ENCODE peak calls at places on chromosomes 6 and 20, in four cellular contexts. Q is WTC11, V is K562, E is HepG2. K is an unnamed sample.

GRCh38 chr6:111353914-111354464 is 129.0 kb downstream of the REV3L start:
- DNase-seq in Q (no peak), V (no peak), E (peak), K (no peak)

GRCh38 chr6:168131464-168132415 is 52.7 kb upstream of the FRMD1 start:
- DNase-seq in Q (peak), V (no peak), E (no peak), K (no peak)

GRCh38 chr20:38198238-38198861 is 33.3 kb upstream of the TGM2 start:
- DNase-seq in Q (no peak), V (peak), E (no peak), K (no peak)

GRCh38 chr6:34288581-34288980 is 39.8 kb upstream of the SMIM29 start:
- DNase-seq in Q (no peak), V (no peak), E (no peak), K (peak)

GRCh38 chr6:90217621-90218496 is 78.8 kb downstream of the BACH2 start:
- DNase-seq in Q (no peak), V (no peak), E (peak), K (no peak)

GRCh38 chr6:83853178-83853967 is at the start of gene RIPPLY2:
- DNase-seq in Q (peak), V (no peak), E (no peak), K (no peak)

GRCh38 chr6:46490425-46491200 is 636 bp downstream of the RCAN2 start:
- DNase-seq in Q (peak), V (no peak), E (no peak), K (no peak)

GRCh38 chr6:14038636-14039035 is 78.9 kb upstream of the CD83 start:
- DNase-seq in Q (no peak), V (peak), E (no peak), K (no peak)

GRCh38 chr6:128400875-128401274 is 119.5 kb downstream of the PTPRK start:
- DNase-seq in Q (no peak), V (no peak), E (no peak), K (no peak)

GRCh38 chr20:25859649-25860530 is 163.2 kb upstream of the ZNF337 start:
- DNase-seq in Q (peak), V (peak), E (peak), K (no peak)

GRCh38 chr20:50256577-50256976 is 65.9 kb downstream of the CEBPB start:
- DNase-seq in Q (no peak), V (no peak), E (no peak), K (no peak)

GRCh38 chr6:73867411-73867810 is 171.4 kb downstream of the CD109 start:
- DNase-seq in Q (no peak), V (no peak), E (no peak), K (no peak)

GRCh38 chr6:56719310-56719709 is 76.6 kb upstream of the DST start:
- DNase-seq in Q (no peak), V (no peak), E (peak), K (no peak)

GRCh38 chr6:32432050-32432450 is 7.6 kb upstream of the HLA-DRA start:
- DNase-seq in Q (no peak), V (peak), E (peak), K (no peak)

GRCh38 chr6:105226598-105227291 is 46.9 kb upstream of the POPDC3 start:
- DNase-seq in Q (no peak), V (no peak), E (no peak), K (no peak)

GRCh38 chr20:63969851-63970713 is at the start of gene ZNF512B:
- DNase-seq in Q (peak), V (peak), E (peak), K (no peak)

GRCh38 chr6:136217002-136217401 is 33.1 kb downstream of the MTFR2 start:
- DNase-seq in Q (no peak), V (no peak), E (no peak), K (no peak)

GRCh38 chr6:53792016-53792415 is 2.8 kb upstream of the LRRC1 start:
- DNase-seq in Q (no peak), V (no peak), E (no peak), K (no peak)

GRCh38 chr20:40686434-40686882 is 2.6 kb downstream of the MAFB start:
- DNase-seq in Q (no peak), V (no peak), E (no peak), K (no peak)

GRCh38 chr6:45514454-45514853 is 136.7 kb upstream of the SUPT3H start:
- DNase-seq in Q (no peak), V (peak), E (no peak), K (no peak)

GRCh38 chr20:40727960-40728359 is 38.9 kb upstream of the MAFB start:
- DNase-seq in Q (no peak), V (no peak), E (no peak), K (no peak)

GRCh38 chr6:37204014-37204751 is 34.2 kb downstream of the PIM1 start:
- DNase-seq in Q (no peak), V (peak), E (peak), K (no peak)

GRCh38 chr6:145898376-145898775 is 65.8 kb downstream of the SHPRH start:
- DNase-seq in Q (no peak), V (no peak), E (no peak), K (no peak)

GRCh38 chr6:159404296-159404695 is 235.1 kb downstream of the FNDC1 start:
- DNase-seq in Q (no peak), V (no peak), E (no peak), K (no peak)

GRCh38 chr6:110410534-110410933 is 4.8 kb downstream of the DDO start:
- DNase-seq in Q (no peak), V (no peak), E (no peak), K (no peak)

GRCh38 chr20:19211661-19212523 is 550 bp upstream of the SLC24A3 start:
- DNase-seq in Q (peak), V (no peak), E (no peak), K (no peak)

GRCh38 chr6:14408491-14408890 is 290.9 kb downstream of the CD83 start:
- DNase-seq in Q (no peak), V (no peak), E (no peak), K (no peak)

GRCh38 chr6:38567436-38567835 is 72.3 kb downstream of the BTBD9 start:
- DNase-seq in Q (no peak), V (peak), E (no peak), K (no peak)

GRCh38 chr6:53500095-53500494 is 44.8 kb downstream of the GCLC start:
- DNase-seq in Q (no peak), V (no peak), E (no peak), K (no peak)

GRCh38 chr20:8066662-8067061 is 47.1 kb upstream of the TMX4 start:
- DNase-seq in Q (no peak), V (no peak), E (no peak), K (no peak)

GRCh38 chr20:25042531-25043498 is 15.1 kb downstream of the ACSS1 start:
- DNase-seq in Q (no peak), V (no peak), E (no peak), K (peak)

GRCh38 chr6:125307150-125307838 is 5.5 kb upstream of the HDDC2 start:
- DNase-seq in Q (no peak), V (peak), E (peak), K (no peak)

DNA sequence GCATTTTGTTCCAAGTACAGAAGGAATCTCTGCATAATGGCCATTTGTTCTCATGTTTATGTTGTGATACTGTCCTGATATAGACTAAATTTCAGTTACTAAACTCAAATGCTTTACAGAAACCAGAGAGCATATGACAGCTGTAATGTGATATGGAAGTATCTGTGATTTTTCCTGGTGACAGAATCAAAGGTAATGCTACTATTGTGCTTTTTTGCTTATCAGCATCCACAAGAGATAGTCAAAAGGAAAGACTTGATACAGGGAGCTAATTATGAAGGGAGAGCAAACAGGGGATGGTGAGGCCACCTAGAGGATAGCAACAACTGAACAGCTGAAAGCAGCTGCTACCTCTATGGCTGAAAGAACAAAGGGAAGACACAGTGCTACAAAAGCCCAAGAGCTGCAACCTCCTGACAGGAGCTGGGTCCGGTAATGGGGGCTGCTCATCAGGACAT is 181.4 kb downstream of the PHF3 start:
- DNase-seq in Q (no peak), V (no peak), E (peak), K (no peak)
- TF ChIP-seq CREM in Q (no peak), V (no peak), E (no peak), K (no peak)

GRCh38 chr6:10351678-10352220 is 63.1 kb downstream of the TFAP2A start:
- DNase-seq in Q (no peak), V (no peak), E (no peak), K (no peak)
- TF ChIP-seq CREM in Q (no peak), V (no peak), E (no peak), K (no peak)

DNA sequence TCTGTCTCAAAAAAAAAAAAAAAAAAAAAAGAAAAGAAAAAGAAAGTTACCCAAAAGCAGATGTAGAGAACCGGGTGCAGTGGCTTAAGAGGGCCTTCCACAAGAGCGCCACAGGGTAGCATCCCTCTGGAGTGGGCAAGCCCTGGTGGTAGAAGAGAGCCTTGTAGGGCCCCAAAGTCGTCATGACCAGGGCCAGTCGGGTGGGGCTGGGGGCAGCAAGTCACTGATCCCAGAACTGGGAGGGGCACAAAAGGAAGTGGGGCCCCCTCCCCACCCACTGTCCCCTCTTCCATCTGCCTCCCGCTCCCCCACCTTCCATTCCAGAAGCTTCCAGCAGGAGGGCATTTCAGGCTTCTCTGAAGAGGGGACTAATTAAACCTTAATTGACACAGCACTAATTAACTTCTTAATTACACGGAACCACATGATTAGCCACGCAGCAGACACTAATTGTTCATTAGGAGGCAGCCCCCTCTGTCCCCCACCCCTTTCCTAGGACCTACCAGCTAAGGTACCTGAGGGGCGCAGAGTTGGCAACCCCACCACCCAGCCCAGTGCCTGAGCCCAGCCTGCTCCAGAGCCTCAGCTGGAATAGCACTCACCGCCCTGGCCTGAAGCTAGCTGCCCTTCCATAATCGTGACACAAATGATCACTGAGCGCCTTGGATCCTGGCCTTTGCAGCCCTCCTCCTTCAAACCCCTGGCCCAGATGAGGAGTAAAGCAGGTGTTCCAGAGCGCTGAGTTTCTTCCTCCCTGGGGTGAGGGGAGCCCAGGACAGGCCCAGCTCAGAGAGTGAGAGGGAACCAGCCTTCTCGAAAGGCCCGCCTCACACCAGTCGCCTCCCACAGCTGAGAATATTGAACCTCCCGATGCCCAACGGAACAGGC is 34.8 kb downstream of the MDFI start:
- DNase-seq in Q (no peak), V (no peak), E (no peak), K (no peak)
- TF ChIP-seq CREM in Q (no peak), V (no peak), E (no peak), K (no peak)

DNA sequence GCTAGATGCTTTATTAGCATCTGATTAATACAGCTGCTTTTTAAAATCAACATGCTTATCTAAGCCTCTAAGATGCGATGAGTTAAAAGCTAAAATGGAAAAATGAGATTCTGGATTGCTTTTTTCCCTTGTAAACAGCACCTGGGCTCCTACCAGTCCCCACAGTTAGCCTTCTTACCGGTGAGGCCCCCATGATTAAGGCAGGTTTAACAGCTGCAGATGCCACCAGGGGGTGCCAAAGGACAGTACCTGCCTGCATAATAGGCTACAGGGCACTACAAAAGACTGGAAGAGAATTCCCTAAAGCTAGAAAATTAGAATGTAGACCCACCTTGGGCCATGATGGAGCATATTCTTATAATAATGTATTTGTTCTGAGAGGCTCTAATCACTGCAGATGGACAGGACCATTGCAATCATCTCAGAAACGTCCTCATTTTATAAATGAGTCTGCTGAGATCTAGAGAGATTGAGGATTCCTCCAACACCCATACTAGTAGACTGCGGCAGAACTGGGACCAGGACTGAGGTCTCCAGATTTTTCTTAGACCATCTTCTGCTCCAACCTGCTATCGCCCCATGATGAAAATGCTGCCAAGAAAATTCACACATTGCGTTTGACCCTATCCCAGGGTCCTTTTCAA is 148.7 kb downstream of the RPS12 start:
- DNase-seq in Q (peak), V (peak), E (peak), K (no peak)
- TF ChIP-seq CREM in Q (no peak), V (no peak), E (no peak), K (no peak)

DNA sequence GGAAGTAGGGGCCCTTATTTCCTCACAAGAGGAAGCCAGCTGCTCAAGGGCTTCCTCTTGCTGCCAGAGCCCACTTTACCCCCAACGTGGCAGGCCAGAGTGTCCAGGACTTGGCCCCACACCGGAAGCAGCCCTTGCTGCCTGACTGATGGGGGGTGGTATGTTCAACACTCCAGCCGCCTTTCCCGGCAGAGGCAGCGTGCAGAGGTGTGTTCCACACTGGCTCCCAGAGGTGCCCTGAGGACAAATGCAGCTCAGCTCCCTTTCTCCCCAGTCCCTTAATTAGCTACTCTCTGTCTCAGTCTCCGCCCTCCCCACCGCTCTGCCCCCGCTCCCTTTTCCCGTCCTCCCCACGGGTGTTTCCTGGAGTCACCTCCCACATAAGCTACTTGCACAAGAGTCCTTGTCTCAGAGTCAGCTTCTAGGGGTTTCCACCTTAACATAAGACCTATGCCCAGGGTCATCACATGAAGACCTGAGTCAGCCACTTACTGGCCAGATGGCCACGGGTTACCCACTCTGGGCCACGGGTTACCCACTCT is 61.7 kb upstream of the SHLD1 start:
- DNase-seq in Q (no peak), V (no peak), E (no peak), K (no peak)
- TF ChIP-seq CREM in Q (no peak), V (no peak), E (no peak), K (no peak)

DNA sequence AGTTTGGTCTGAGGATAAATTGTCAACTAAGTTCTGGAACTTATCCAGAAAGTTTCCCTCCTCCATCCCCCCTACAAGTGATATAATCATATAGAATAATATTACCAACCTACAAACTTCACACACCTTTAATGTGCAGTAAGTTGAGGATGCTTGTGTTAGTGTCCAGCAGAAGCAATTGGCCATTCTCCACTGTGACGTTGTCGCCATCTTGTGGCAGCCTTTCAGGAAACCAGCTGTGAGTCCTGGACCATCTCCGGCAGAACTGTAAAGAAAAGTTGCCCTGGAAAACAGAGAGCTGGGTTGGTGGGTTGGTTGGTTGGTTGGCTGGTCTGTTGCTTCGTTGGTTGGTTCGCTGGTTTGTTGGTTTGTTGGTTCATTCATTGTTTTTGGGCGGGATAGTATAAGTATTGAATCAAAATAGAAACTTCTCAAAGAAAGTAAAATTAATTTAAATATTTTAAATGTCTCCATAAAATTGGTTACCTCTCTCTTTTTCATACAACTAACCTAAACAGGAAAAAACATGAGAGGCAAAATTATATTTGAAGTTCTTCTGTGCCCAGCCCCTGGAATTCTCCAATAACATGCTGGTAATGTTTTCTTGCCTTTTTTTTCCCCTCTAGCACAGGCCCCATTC is 127.5 kb downstream of the PKHD1 start:
- DNase-seq in Q (peak), V (peak), E (peak), K (peak)
- TF ChIP-seq CREM in Q (no peak), V (no peak), E (no peak), K (no peak)

GRCh38 chr6:113194090-113194489 is 663.1 kb upstream of the MARCKS start:
- DNase-seq in Q (no peak), V (no peak), E (no peak), K (no peak)

GRCh38 chr6:113187671-113188070 is 669.5 kb upstream of the MARCKS start:
- DNase-seq in Q (no peak), V (no peak), E (no peak), K (no peak)

GRCh38 chr6:113184736-113185135 is 672.4 kb upstream of the MARCKS start:
- DNase-seq in Q (no peak), V (no peak), E (no peak), K (no peak)

GRCh38 chr6:113185299-113185698 is 671.8 kb upstream of the MARCKS start:
- DNase-seq in Q (no peak), V (no peak), E (no peak), K (no peak)

DNA sequence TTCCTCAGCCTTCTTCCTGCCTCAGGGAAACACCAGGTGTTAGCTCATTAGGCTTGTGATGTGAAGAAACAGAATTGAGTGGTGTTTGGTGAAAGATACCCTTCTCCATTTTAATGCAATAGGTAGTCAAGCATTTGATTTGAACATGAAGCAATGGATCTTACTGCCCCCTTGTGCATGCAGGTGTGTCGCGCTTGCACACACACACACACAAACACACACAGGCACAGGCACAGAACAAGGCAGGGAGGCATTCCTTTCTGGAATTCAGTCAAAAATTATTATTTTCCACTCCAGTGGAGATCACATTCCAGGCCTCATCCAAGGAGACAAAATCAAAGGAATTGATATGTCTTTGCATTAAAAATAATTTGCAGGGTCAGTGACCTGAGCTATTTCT is 667.0 kb upstream of the MARCKS start:
- DNase-seq in Q (peak), V (no peak), E (no peak), K (no peak)
- TF ChIP-seq CREM in Q (no peak), V (no peak), E (no peak), K (no peak)

DNA sequence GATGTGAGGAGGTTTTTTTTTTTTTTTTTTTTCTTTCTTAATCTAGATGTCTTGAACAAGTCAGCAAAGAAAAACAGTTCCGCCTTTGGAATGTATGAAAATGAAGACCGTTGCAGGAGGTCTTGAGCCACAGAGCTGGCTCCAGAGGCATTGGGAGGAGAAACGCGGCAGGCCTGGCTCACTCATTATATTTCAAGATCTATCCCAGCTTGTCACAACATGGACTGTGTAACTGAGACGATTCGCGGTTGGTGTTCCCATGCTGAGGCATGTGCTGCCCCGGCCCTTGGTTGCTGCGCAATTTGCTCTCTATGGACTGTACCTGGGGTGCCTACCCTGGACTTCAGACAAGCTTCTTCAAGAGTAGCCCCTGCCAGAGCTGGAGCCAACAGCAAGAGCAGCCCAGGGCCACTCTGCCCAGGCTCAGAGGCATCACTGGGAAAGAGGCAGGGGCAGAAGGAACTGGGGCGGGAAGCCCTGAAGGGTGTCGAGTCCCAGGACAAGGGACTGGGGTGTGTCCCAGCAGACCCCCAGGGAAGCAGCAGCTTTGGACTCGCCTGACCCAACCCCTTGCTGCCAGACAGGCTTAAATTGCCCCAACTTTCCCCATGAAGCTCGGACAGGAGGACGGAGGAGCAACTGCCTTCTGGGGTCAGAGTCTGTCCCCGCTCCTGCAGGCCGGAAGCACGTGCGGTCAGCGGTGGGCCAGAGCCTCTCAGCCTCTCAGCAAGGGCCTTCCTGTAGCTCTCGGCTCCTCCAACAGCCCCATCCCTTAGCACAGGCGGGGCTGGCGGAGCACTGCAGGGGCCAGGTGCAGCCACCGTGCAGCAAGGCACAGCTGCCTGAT is 32.2 kb upstream of the STX16 start:
- DNase-seq in Q (peak), V (no peak), E (no peak), K (no peak)
- TF ChIP-seq CREM in Q (no peak), V (no peak), E (no peak), K (no peak)

K was measured in GM12878.